ENCODE peak calls at places on chromosome 1, in six cellular contexts. One of them, this sample, is unnamed.

GRCh38 chr1:187474266-187474665 is 645.5 kb downstream of the PLA2G4A start:
- DNase-seq in lower lobe of right lung: no peak
- DNase-seq in tibial artery: no peak
- DNase-seq in GM12865: no peak
- DNase-seq in type B pancreatic cell: no peak
- DNase-seq in fibroblast of lung: peak; percentile 53
- DNase-seq in this sample: no peak

GRCh38 chr1:174626031-174627020 is 178.6 kb downstream of the GPR52 start:
- DNase-seq in lower lobe of right lung: no peak
- DNase-seq in tibial artery: no peak
- DNase-seq in GM12865: no peak
- DNase-seq in type B pancreatic cell: no peak
- DNase-seq in fibroblast of lung: peak; percentile 14
- DNase-seq in this sample: no peak

GRCh38 chr1:56160916-56161315 is 418.4 kb downstream of the PLPP3 start:
- DNase-seq in lower lobe of right lung: no peak
- DNase-seq in tibial artery: no peak
- DNase-seq in GM12865: no peak
- DNase-seq in type B pancreatic cell: no peak
- DNase-seq in fibroblast of lung: no peak
- DNase-seq in this sample: no peak

GRCh38 chr1:1164701-1165451 is 8.8 kb upstream of the TTLL10 start:
- DNase-seq in lower lobe of right lung: no peak
- DNase-seq in tibial artery: no peak
- DNase-seq in GM12865: no peak
- DNase-seq in type B pancreatic cell: no peak
- DNase-seq in fibroblast of lung: no peak
- DNase-seq in this sample: no peak

GRCh38 chr1:171313319-171313834 is 606 bp upstream of the FMO4 start:
- DNase-seq in lower lobe of right lung: no peak
- DNase-seq in tibial artery: no peak
- DNase-seq in GM12865: peak; percentile 46
- DNase-seq in type B pancreatic cell: no peak
- DNase-seq in fibroblast of lung: no peak
- DNase-seq in this sample: no peak

GRCh38 chr1:234170067-234170466 is 203.2 kb upstream of the COA6 start:
- DNase-seq in lower lobe of right lung: no peak
- DNase-seq in tibial artery: no peak
- DNase-seq in GM12865: no peak
- DNase-seq in type B pancreatic cell: no peak
- DNase-seq in fibroblast of lung: no peak
- DNase-seq in this sample: no peak

GRCh38 chr1:244344001-244344400 is 107.7 kb downstream of the ADSS2 start:
- DNase-seq in lower lobe of right lung: no peak
- DNase-seq in tibial artery: no peak
- DNase-seq in GM12865: no peak
- DNase-seq in type B pancreatic cell: no peak
- DNase-seq in fibroblast of lung: no peak
- DNase-seq in this sample: no peak

GRCh38 chr1:175742790-175743459 is 470 bp downstream of the TNR start:
- DNase-seq in lower lobe of right lung: no peak
- DNase-seq in tibial artery: no peak
- DNase-seq in GM12865: peak; percentile 31
- DNase-seq in type B pancreatic cell: no peak
- DNase-seq in fibroblast of lung: peak; percentile 15
- DNase-seq in this sample: no peak

GRCh38 chr1:107132195-107132594 is 8.6 kb upstream of the NTNG1 start:
- DNase-seq in lower lobe of right lung: no peak
- DNase-seq in tibial artery: no peak
- DNase-seq in GM12865: no peak
- DNase-seq in type B pancreatic cell: no peak
- DNase-seq in fibroblast of lung: no peak
- DNase-seq in this sample: peak; percentile 10

GRCh38 chr1:79497193-79497773 is 490.8 kb upstream of the ADGRL4 start:
- DNase-seq in lower lobe of right lung: no peak
- DNase-seq in tibial artery: no peak
- DNase-seq in GM12865: peak; percentile 50
- DNase-seq in type B pancreatic cell: no peak
- DNase-seq in fibroblast of lung: peak; percentile 69
- DNase-seq in this sample: peak; percentile 24

GRCh38 chr1:54487571-54488050 is 60.4 kb upstream of the ACOT11 start:
- DNase-seq in lower lobe of right lung: no peak
- DNase-seq in tibial artery: peak; percentile 34
- DNase-seq in GM12865: no peak
- DNase-seq in type B pancreatic cell: no peak
- DNase-seq in fibroblast of lung: no peak
- DNase-seq in this sample: no peak

GRCh38 chr1:12528021-12528852 is 89.8 kb downstream of the DHRS3 start:
- DNase-seq in lower lobe of right lung: peak; percentile 92
- DNase-seq in tibial artery: peak; percentile 91
- DNase-seq in GM12865: no peak
- DNase-seq in type B pancreatic cell: no peak
- DNase-seq in fibroblast of lung: peak; percentile 87
- DNase-seq in this sample: no peak

GRCh38 chr1:19045898-19046889 is 89.7 kb upstream of the IFFO2 start:
- DNase-seq in lower lobe of right lung: peak; percentile 38
- DNase-seq in tibial artery: no peak
- DNase-seq in GM12865: no peak
- DNase-seq in type B pancreatic cell: no peak
- DNase-seq in fibroblast of lung: no peak
- DNase-seq in this sample: no peak

GRCh38 chr1:20089328-20090077 is 19.5 kb downstream of the PLA2G5 start:
- DNase-seq in lower lobe of right lung: no peak
- DNase-seq in tibial artery: no peak
- DNase-seq in GM12865: no peak
- DNase-seq in type B pancreatic cell: no peak
- DNase-seq in fibroblast of lung: no peak
- DNase-seq in this sample: no peak

GRCh38 chr1:67717876-67718275 is 32.9 kb downstream of the GADD45A start:
- DNase-seq in lower lobe of right lung: no peak
- DNase-seq in tibial artery: no peak
- DNase-seq in GM12865: no peak
- DNase-seq in type B pancreatic cell: no peak
- DNase-seq in fibroblast of lung: peak; percentile 67
- DNase-seq in this sample: no peak

GRCh38 chr1:116966791-116967190 is 34.8 kb upstream of the CD101 start:
- DNase-seq in lower lobe of right lung: no peak
- DNase-seq in tibial artery: no peak
- DNase-seq in GM12865: no peak
- DNase-seq in type B pancreatic cell: no peak
- DNase-seq in fibroblast of lung: no peak
- DNase-seq in this sample: no peak

GRCh38 chr1:112511897-112512296 is 3.1 kb downstream of the WNT2B start:
- DNase-seq in lower lobe of right lung: no peak
- DNase-seq in tibial artery: no peak
- DNase-seq in GM12865: no peak
- DNase-seq in type B pancreatic cell: no peak
- DNase-seq in fibroblast of lung: no peak
- DNase-seq in this sample: no peak

GRCh38 chr1:161962094-161962887 is 61.4 kb downstream of the OLFML2B start:
- DNase-seq in lower lobe of right lung: no peak
- DNase-seq in tibial artery: no peak
- DNase-seq in GM12865: peak; percentile 71
- DNase-seq in type B pancreatic cell: no peak
- DNase-seq in fibroblast of lung: peak; percentile 81
- DNase-seq in this sample: peak; percentile 65

GRCh38 chr1:111743679-111744101 is 4.5 kb upstream of the INKA2 start:
- DNase-seq in lower lobe of right lung: peak; percentile 27
- DNase-seq in tibial artery: no peak
- DNase-seq in GM12865: no peak
- DNase-seq in type B pancreatic cell: no peak
- DNase-seq in fibroblast of lung: peak; percentile 35
- DNase-seq in this sample: no peak

GRCh38 chr1:227330279-227330678 is 12.0 kb upstream of the CDC42BPA start:
- DNase-seq in lower lobe of right lung: no peak
- DNase-seq in tibial artery: no peak
- DNase-seq in GM12865: no peak
- DNase-seq in type B pancreatic cell: no peak
- DNase-seq in fibroblast of lung: no peak
- DNase-seq in this sample: no peak

GRCh38 chr1:70403759-70404158 is 7.3 kb upstream of the CTH start:
- DNase-seq in lower lobe of right lung: no peak
- DNase-seq in tibial artery: no peak
- DNase-seq in GM12865: no peak
- DNase-seq in type B pancreatic cell: no peak
- DNase-seq in fibroblast of lung: no peak
- DNase-seq in this sample: no peak

GRCh38 chr1:198553017-198553416 is 12.5 kb upstream of the ATP6V1G3 start:
- DNase-seq in lower lobe of right lung: no peak
- DNase-seq in tibial artery: no peak
- DNase-seq in GM12865: no peak
- DNase-seq in type B pancreatic cell: no peak
- DNase-seq in fibroblast of lung: no peak
- DNase-seq in this sample: no peak
- TF ChIP-seq CTCF in lower lobe of right lung: no peak
- TF ChIP-seq CTCF in tibial artery: no peak
- TF ChIP-seq CTCF in GM12865: no peak
- TF ChIP-seq CTCF in type B pancreatic cell: peak; percentile 26
- TF ChIP-seq CTCF in fibroblast of lung: no peak
- TF ChIP-seq CTCF in this sample: no peak

GRCh38 chr1:208652300-208653160 is 408.3 kb upstream of the PLXNA2 start:
- DNase-seq in lower lobe of right lung: peak; percentile 48
- DNase-seq in tibial artery: peak; percentile 24
- DNase-seq in GM12865: peak; percentile 74
- DNase-seq in type B pancreatic cell: no peak
- DNase-seq in fibroblast of lung: peak; percentile 81
- DNase-seq in this sample: peak; percentile 57

DNA sequence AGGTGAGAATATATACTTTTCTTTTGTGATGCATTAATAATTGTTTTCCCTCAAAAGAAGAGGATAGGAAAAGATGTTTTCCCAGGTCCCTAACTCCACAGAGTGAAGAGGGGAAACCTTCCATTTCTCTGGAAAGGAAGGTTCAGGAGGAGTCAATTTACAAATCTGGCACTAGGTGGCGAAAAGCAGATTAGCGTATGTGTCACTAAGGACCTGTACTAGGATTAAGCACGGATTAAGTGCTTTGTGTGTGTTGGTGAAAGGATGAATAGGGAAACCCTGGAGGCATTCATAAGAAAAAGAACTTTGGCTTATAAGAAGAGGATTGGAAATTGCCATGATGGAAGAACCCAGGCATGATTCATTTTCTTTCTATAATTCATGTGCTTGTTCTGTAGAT is 410.1 kb upstream of the PLXNA2 start:
- DNase-seq in lower lobe of right lung: no peak
- DNase-seq in tibial artery: no peak
- DNase-seq in GM12865: peak; percentile 51
- DNase-seq in type B pancreatic cell: no peak
- DNase-seq in fibroblast of lung: peak; percentile 11
- DNase-seq in this sample: no peak
- TF ChIP-seq CTCF in lower lobe of right lung: peak; percentile 16
- TF ChIP-seq CTCF in tibial artery: no peak
- TF ChIP-seq CTCF in GM12865: peak; percentile 54
- TF ChIP-seq CTCF in type B pancreatic cell: peak; percentile 70
- TF ChIP-seq CTCF in fibroblast of lung: peak; percentile 40
- TF ChIP-seq CTCF in this sample: peak; percentile 29

GRCh38 chr1:41537788-41538351 is 53.4 kb upstream of the EDN2 start:
- DNase-seq in lower lobe of right lung: peak; percentile 50
- DNase-seq in tibial artery: peak; percentile 77
- DNase-seq in GM12865: no peak
- DNase-seq in type B pancreatic cell: no peak
- DNase-seq in fibroblast of lung: peak; percentile 90
- DNase-seq in this sample: no peak

GRCh38 chr1:41538741-41539415 is 54.4 kb upstream of the EDN2 start:
- DNase-seq in lower lobe of right lung: peak; percentile 24
- DNase-seq in tibial artery: peak; percentile 11
- DNase-seq in GM12865: no peak
- DNase-seq in type B pancreatic cell: no peak
- DNase-seq in fibroblast of lung: no peak
- DNase-seq in this sample: no peak

GRCh38 chr1:41535236-41535720 is 50.8 kb upstream of the EDN2 start:
- DNase-seq in lower lobe of right lung: peak; percentile 31
- DNase-seq in tibial artery: no peak
- DNase-seq in GM12865: no peak
- DNase-seq in type B pancreatic cell: no peak
- DNase-seq in fibroblast of lung: no peak
- DNase-seq in this sample: no peak

GRCh38 chr1:41536296-41536695 is 51.8 kb upstream of the EDN2 start:
- DNase-seq in lower lobe of right lung: peak; percentile 7
- DNase-seq in tibial artery: peak; percentile 24
- DNase-seq in GM12865: no peak
- DNase-seq in type B pancreatic cell: no peak
- DNase-seq in fibroblast of lung: no peak
- DNase-seq in this sample: no peak

DNA sequence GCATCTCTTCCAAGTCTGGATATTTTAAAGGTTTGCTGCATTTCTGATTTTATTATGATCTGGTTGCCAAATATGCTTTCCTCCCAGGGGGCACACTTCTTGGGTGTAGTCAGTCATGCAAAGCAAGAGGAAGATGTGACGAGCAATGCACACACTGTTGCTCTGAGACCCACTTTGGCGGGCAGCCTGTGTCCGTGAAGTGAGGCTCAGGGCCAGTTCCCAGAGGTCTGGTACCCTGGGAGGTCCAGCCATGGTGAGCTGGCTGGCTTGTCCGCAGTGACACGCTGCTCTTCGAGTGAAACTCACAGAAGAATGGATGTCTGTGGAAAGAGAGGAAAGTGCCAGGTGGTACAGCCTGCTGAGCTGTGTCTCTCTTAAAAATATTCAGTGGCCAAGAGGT is 52.8 kb upstream of the EDN2 start:
- DNase-seq in lower lobe of right lung: peak; percentile 24
- DNase-seq in tibial artery: peak; percentile 18
- DNase-seq in GM12865: no peak
- DNase-seq in type B pancreatic cell: no peak
- DNase-seq in fibroblast of lung: no peak
- DNase-seq in this sample: no peak
- TF ChIP-seq CTCF in lower lobe of right lung: no peak
- TF ChIP-seq CTCF in tibial artery: no peak
- TF ChIP-seq CTCF in GM12865: no peak
- TF ChIP-seq CTCF in type B pancreatic cell: no peak
- TF ChIP-seq CTCF in fibroblast of lung: no peak
- TF ChIP-seq CTCF in this sample: no peak

GRCh38 chr1:224106568-224107281 is 7.2 kb upstream of the FBXO28 start:
- DNase-seq in lower lobe of right lung: no peak
- DNase-seq in tibial artery: no peak
- DNase-seq in GM12865: peak; percentile 69
- DNase-seq in type B pancreatic cell: no peak
- DNase-seq in fibroblast of lung: peak; percentile 56
- DNase-seq in this sample: peak; percentile 62
- TF ChIP-seq CTCF in lower lobe of right lung: no peak
- TF ChIP-seq CTCF in tibial artery: no peak
- TF ChIP-seq CTCF in GM12865: peak; percentile 39
- TF ChIP-seq CTCF in type B pancreatic cell: peak; percentile 55
- TF ChIP-seq CTCF in fibroblast of lung: peak; percentile 54
- TF ChIP-seq CTCF in this sample: peak; percentile 28

DNA sequence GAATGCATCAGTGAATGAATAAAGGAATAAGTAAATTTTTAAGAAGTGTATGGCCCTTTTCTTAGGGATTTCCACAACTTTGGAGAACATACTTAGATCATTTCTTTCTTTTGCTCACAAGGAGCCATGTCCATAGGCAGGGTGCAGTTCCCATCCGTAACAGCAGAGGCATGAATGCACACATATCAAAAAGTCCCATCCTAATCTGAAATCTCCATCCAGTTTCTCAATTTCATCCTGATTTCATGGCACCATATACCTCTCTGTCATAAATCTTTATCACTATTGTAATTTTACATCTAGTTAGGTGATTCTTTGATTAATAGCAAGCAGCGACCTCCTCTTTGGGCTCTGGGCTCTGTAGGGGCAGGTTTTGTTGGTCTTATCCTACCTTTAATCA is 359.2 kb downstream of the RRAGC start:
- DNase-seq in lower lobe of right lung: no peak
- DNase-seq in tibial artery: no peak
- DNase-seq in GM12865: no peak
- DNase-seq in type B pancreatic cell: peak; percentile 1
- DNase-seq in fibroblast of lung: no peak
- DNase-seq in this sample: no peak
- TF ChIP-seq CTCF in lower lobe of right lung: peak; percentile 25
- TF ChIP-seq CTCF in tibial artery: no peak
- TF ChIP-seq CTCF in GM12865: peak; percentile 41
- TF ChIP-seq CTCF in type B pancreatic cell: peak; percentile 76
- TF ChIP-seq CTCF in fibroblast of lung: peak; percentile 29
- TF ChIP-seq CTCF in this sample: no peak

This sample was measured in GM10248.